ENCODE peak calls at places on chromosomes 12 and 14, in nine cellular contexts. U, J, N, X, V, E, F, H and O are unnamed samples.

GRCh38 chr14:89578048-89578619 is 161.1 kb upstream of the FOXN3 start:
- DNase-seq in V (no peak), U (no peak), F (no peak), N (no peak), H (no peak), E (no peak), J (no peak), X (no peak), O (peak)

GRCh38 chr12:67085699-67086098 is 183.5 kb upstream of the CAND1 start:
- DNase-seq in E (no peak), X (no peak), U (no peak), F (no peak), N (no peak), V (no peak), H (no peak), J (no peak), O (no peak)

GRCh38 chr14:53048631-53049030 is 97.8 kb upstream of the FERMT2 start:
- DNase-seq in N (no peak), E (no peak), X (no peak), J (no peak), U (no peak), H (no peak), F (no peak), V (no peak), O (peak)

GRCh38 chr14:99769799-99770198 is 23.4 kb upstream of the EML1 start:
- DNase-seq in E (no peak), F (peak), V (no peak), J (no peak), X (no peak), U (no peak), N (no peak), H (no peak), O (no peak)

GRCh38 chr12:104049278-104050257 is at the start of gene GLT8D2:
- DNase-seq in U (no peak), X (peak), E (no peak), V (peak), J (no peak), N (no peak), F (peak), H (no peak), O (peak)

GRCh38 chr14:52220924-52221802 is 46.3 kb upstream of the PTGDR start:
- DNase-seq in E (no peak), U (no peak), J (no peak), N (no peak), X (no peak), F (no peak), V (no peak), H (no peak), O (no peak)

GRCh38 chr12:49357099-49357678 is 10.1 kb upstream of the SPATS2 start:
- DNase-seq in U (peak), X (peak), J (no peak), F (peak), N (no peak), H (no peak), V (no peak), E (no peak), O (peak)

GRCh38 chr12:18461738-18462137 is 200.4 kb downstream of the PIK3C2G start:
- DNase-seq in V (no peak), H (no peak), E (no peak), U (no peak), X (no peak), J (no peak), F (no peak), N (no peak), O (no peak)

GRCh38 chr12:93221841-93222240 is 155.9 kb upstream of the NUDT4 start:
- DNase-seq in J (no peak), U (no peak), N (no peak), X (no peak), V (no peak), E (no peak), H (no peak), F (no peak), O (no peak)

GRCh38 chr14:68492889-68493288 is 300.0 kb downstream of the ZFP36L1 start:
- DNase-seq in H (no peak), V (no peak), J (no peak), X (no peak), E (no peak), U (no peak), N (no peak), F (no peak), O (no peak)

GRCh38 chr12:110126557-110126956 is 2.4 kb downstream of the IFT81 start:
- DNase-seq in J (no peak), H (no peak), F (no peak), U (no peak), E (no peak), X (no peak), N (no peak), V (no peak), O (no peak)

GRCh38 chr12:131674373-131674772 is 36.5 kb upstream of the SFSWAP start:
- DNase-seq in H (no peak), X (no peak), J (no peak), V (peak), U (no peak), E (no peak), F (peak), N (no peak), O (no peak)

GRCh38 chr14:95635051-95635450 is 51.2 kb upstream of the TCL1B start:
- DNase-seq in H (no peak), E (no peak), U (no peak), N (no peak), J (no peak), F (no peak), X (no peak), V (no peak), O (no peak)

GRCh38 chr14:72898448-72898847 is 4.5 kb upstream of the DPF3 start:
- DNase-seq in H (no peak), N (no peak), F (no peak), V (no peak), J (no peak), U (no peak), E (no peak), X (no peak), O (no peak)

GRCh38 chr12:53232641-53233538 is 881 bp upstream of the RARG start:
- DNase-seq in X (no peak), J (no peak), V (peak), F (peak), N (no peak), H (no peak), E (no peak), U (no peak), O (peak)

GRCh38 chr14:104202259-104203070 is 64.1 kb downstream of the KIF26A start:
- DNase-seq in V (no peak), J (no peak), F (no peak), X (no peak), H (no peak), U (no peak), E (no peak), N (no peak), O (no peak)

GRCh38 chr12:120820885-120821510 is 83.2 kb downstream of the SPPL3 start:
- DNase-seq in F (no peak), N (no peak), X (no peak), J (peak), U (no peak), V (no peak), H (no peak), E (no peak), O (no peak)

GRCh38 chr12:27552886-27553560 is 29.0 kb downstream of the PPFIBP1 start:
- DNase-seq in J (no peak), N (no peak), U (no peak), V (no peak), E (no peak), X (no peak), F (no peak), H (no peak), O (peak)

GRCh38 chr14:90579088-90579487 is 182.3 kb downstream of the CALM1 start:
- DNase-seq in U (no peak), X (no peak), V (peak), E (no peak), J (no peak), F (no peak), N (no peak), H (no peak), O (no peak)

GRCh38 chr12:66127695-66128094 is 2.9 kb downstream of the LLPH start:
- DNase-seq in H (no peak), N (no peak), F (no peak), X (no peak), J (no peak), V (no peak), U (no peak), E (no peak), O (peak)

GRCh38 chr12:7695159-7695930 is at the start of gene GDF3:
- DNase-seq in E (no peak), V (no peak), N (no peak), F (peak), J (no peak), X (peak), H (no peak), U (no peak), O (peak)

GRCh38 chr12:43858096-43858495 is 22.2 kb downstream of the TMEM117 start:
- DNase-seq in V (no peak), X (no peak), U (no peak), F (no peak), J (no peak), N (no peak), H (no peak), E (no peak), O (no peak)

GRCh38 chr12:65881348-65881961 is 57.2 kb downstream of the HMGA2 start:
- DNase-seq in N (no peak), F (no peak), E (no peak), U (no peak), V (no peak), J (no peak), X (peak), H (peak), O (peak)